ENCODE peak calls at places on chromosomes 7 and 10, in ten cellular contexts. H is pancreas; W is MM.1S; K is effector memory CD4-positive, alpha-beta T cell; G is SK-N-SH; Z is prostate gland; Y is HCT116; I is right cardiac atrium; O is uterus; X is A549. A is an unnamed sample.

GRCh38 chr7:85191383-85191782 is 4.5 kb upstream of the SEMA3D start:
- DNase-seq in H (no peak), W (peak), K (no peak), G (peak), Z (no peak), Y (peak), I (no peak), O (no peak), X (peak), A (no peak)

GRCh38 chr10:45419673-45420020 is 45.6 kb downstream of the ALOX5 start:
- DNase-seq in H (no peak), W (no peak), K (no peak), G (peak), Z (no peak), Y (no peak), I (peak), O (no peak), X (no peak), A (no peak)

GRCh38 chr7:122442929-122443328 is 138.4 kb upstream of the FEZF1 start:
- DNase-seq in H (no peak), W (no peak), K (no peak), G (no peak), Z (no peak), Y (no peak), I (no peak), O (no peak), X (no peak), A (no peak)

GRCh38 chr7:157400171-157400860 is 63.5 kb downstream of the DNAJB6 start:
- DNase-seq in H (no peak), W (no peak), K (no peak), G (peak), Z (no peak), Y (no peak), I (no peak), O (no peak), X (no peak), A (no peak)

GRCh38 chr10:114902151-114902550 is 35.8 kb upstream of the TRUB1 start:
- DNase-seq in H (no peak), W (no peak), K (no peak), G (no peak), Z (no peak), Y (no peak), I (no peak), O (no peak), X (no peak), A (no peak)

GRCh38 chr10:87544750-87545149 is 40.1 kb downstream of the MINPP1 start:
- DNase-seq in H (no peak), W (no peak), K (no peak), G (no peak), Z (no peak), Y (no peak), I (no peak), O (no peak), X (no peak), A (no peak)

GRCh38 chr7:20408467-20408826 is 77.7 kb downstream of the ITGB8 start:
- DNase-seq in H (no peak), W (no peak), K (no peak), G (no peak), Z (no peak), Y (no peak), I (peak), O (no peak), X (no peak), A (no peak)

GRCh38 chr7:2474813-2475677 is 1.2 kb downstream of the GRIFIN start:
- DNase-seq in H (peak), W (no peak), K (no peak), G (peak), Z (no peak), Y (no peak), I (peak), O (no peak), X (no peak), A (no peak)

GRCh38 chr7:101662447-101662998 is 33.4 kb upstream of the MYL10 start:
- DNase-seq in H (no peak), W (peak), K (no peak), G (no peak), Z (no peak), Y (no peak), I (no peak), O (no peak), X (no peak), A (no peak)

GRCh38 chr10:129915526-129916378 is 48.3 kb downstream of the EBF3 start:
- DNase-seq in H (no peak), W (no peak), K (no peak), G (no peak), Z (no peak), Y (no peak), I (no peak), O (no peak), X (no peak), A (no peak)

GRCh38 chr7:47236480-47237208 is 345.3 kb downstream of the TNS3 start:
- DNase-seq in H (no peak), W (no peak), K (no peak), G (no peak), Z (no peak), Y (no peak), I (no peak), O (no peak), X (no peak), A (no peak)

GRCh38 chr10:121444515-121444914 is 153.7 kb downstream of the FGFR2 start:
- DNase-seq in H (no peak), W (no peak), K (no peak), G (no peak), Z (no peak), Y (no peak), I (no peak), O (no peak), X (no peak), A (no peak)

GRCh38 chr10:17981766-17982380 is 30.2 kb downstream of the SLC39A12 start:
- DNase-seq in H (no peak), W (no peak), K (no peak), G (no peak), Z (no peak), Y (peak), I (no peak), O (no peak), X (no peak), A (peak)

GRCh38 chr7:154789404-154789803 is 213.5 kb downstream of the PAXIP1 start:
- DNase-seq in H (no peak), W (no peak), K (no peak), G (peak), Z (no peak), Y (peak), I (no peak), O (no peak), X (no peak), A (no peak)

GRCh38 chr7:124263232-124263827 is 230.5 kb upstream of the TMEM229A start:
- DNase-seq in H (no peak), W (peak), K (no peak), G (no peak), Z (no peak), Y (peak), I (no peak), O (no peak), X (no peak), A (no peak)

GRCh38 chr7:159130199-159130775 is 14.4 kb downstream of the VIPR2 start:
- DNase-seq in H (no peak), W (no peak), K (no peak), G (no peak), Z (no peak), Y (no peak), I (no peak), O (no peak), X (no peak), A (no peak)

GRCh38 chr7:107286751-107287621 is 118.2 kb downstream of the HBP1 start:
- DNase-seq in H (no peak), W (no peak), K (no peak), G (no peak), Z (peak), Y (no peak), I (no peak), O (no peak), X (no peak), A (no peak)

GRCh38 chr7:114405427-114405826 is 9.2 kb upstream of the FOXP2 start:
- DNase-seq in H (no peak), W (peak), K (no peak), G (no peak), Z (no peak), Y (peak), I (no peak), O (no peak), X (peak), A (no peak)

GRCh38 chr10:69352569-69353264 is 64.0 kb downstream of the TACR2 start:
- DNase-seq in H (no peak), W (no peak), K (no peak), G (no peak), Z (no peak), Y (no peak), I (no peak), O (no peak), X (no peak), A (no peak)

GRCh38 chr7:73830872-73831655 is at the start of gene CLDN4:
- DNase-seq in H (peak), W (no peak), K (no peak), G (no peak), Z (peak), Y (peak), I (peak), O (no peak), X (no peak), A (no peak)

GRCh38 chr10:129727495-129727894 is 236.6 kb downstream of the EBF3 start:
- DNase-seq in H (peak), W (no peak), K (no peak), G (no peak), Z (no peak), Y (no peak), I (no peak), O (no peak), X (no peak), A (no peak)

GRCh38 chr7:46745700-46746090 is 824.6 kb upstream of the IGFBP3 start:
- DNase-seq in H (no peak), W (no peak), K (no peak), G (no peak), Z (no peak), Y (no peak), I (no peak), O (no peak), X (no peak), A (no peak)

GRCh38 chr7:23191022-23191421 is 9.2 kb downstream of the NUP42 start:
- DNase-seq in H (no peak), W (no peak), K (no peak), G (peak), Z (no peak), Y (no peak), I (no peak), O (no peak), X (no peak), A (no peak)

GRCh38 chr7:121119047-121119446 is 130.5 kb downstream of the CPED1 start:
- DNase-seq in H (no peak), W (no peak), K (no peak), G (no peak), Z (no peak), Y (no peak), I (peak), O (no peak), X (no peak), A (no peak)

GRCh38 chr7:78368781-78369180 is 570.2 kb downstream of the PHTF2 start:
- DNase-seq in H (no peak), W (no peak), K (no peak), G (no peak), Z (no peak), Y (no peak), I (no peak), O (no peak), X (no peak), A (no peak)

GRCh38 chr7:30979027-30979426 is 15.3 kb downstream of the GHRHR start:
- DNase-seq in H (no peak), W (no peak), K (no peak), G (no peak), Z (no peak), Y (no peak), I (no peak), O (peak), X (no peak), A (no peak)

GRCh38 chr7:143492043-143492471 is 14.4 kb downstream of the TAS2R41 start:
- DNase-seq in H (no peak), W (no peak), K (no peak), G (no peak), Z (no peak), Y (peak), I (no peak), O (no peak), X (no peak), A (no peak)

GRCh38 chr7:14321947-14322346 is 332.5 kb upstream of the ETV1 start:
- DNase-seq in H (peak), W (no peak), K (no peak), G (no peak), Z (no peak), Y (no peak), I (peak), O (no peak), X (no peak), A (no peak)

GRCh38 chr10:47062801-47063200 is 151.6 kb downstream of the PTPN20 start:
- DNase-seq in H (no peak), W (no peak), K (no peak), G (no peak), Z (no peak), Y (no peak), I (no peak), O (no peak), X (no peak), A (no peak)

GRCh38 chr10:77667426-77668324 is 30.1 kb upstream of the KCNMA1 start:
- DNase-seq in H (no peak), W (peak), K (no peak), G (peak), Z (no peak), Y (no peak), I (no peak), O (no peak), X (no peak), A (no peak)

GRCh38 chr7:74164985-74165456 is 9.1 kb upstream of the EIF4H start:
- DNase-seq in H (no peak), W (no peak), K (no peak), G (no peak), Z (no peak), Y (no peak), I (no peak), O (no peak), X (no peak), A (no peak)

GRCh38 chr10:48410503-48410902 is 104.0 kb downstream of the MAPK8 start:
- DNase-seq in H (no peak), W (no peak), K (no peak), G (no peak), Z (no peak), Y (no peak), I (no peak), O (no peak), X (no peak), A (no peak)

GRCh38 chr7:33725111-33725510 is 180.2 kb upstream of the BMPER start:
- DNase-seq in H (no peak), W (no peak), K (no peak), G (peak), Z (no peak), Y (no peak), I (no peak), O (no peak), X (no peak), A (no peak)

GRCh38 chr7:81293806-81294205 is 375.0 kb upstream of the SEMA3C start:
- DNase-seq in H (no peak), W (no peak), K (no peak), G (no peak), Z (no peak), Y (no peak), I (no peak), O (no peak), X (no peak), A (no peak)

GRCh38 chr7:19982841-19983835 is 209.7 kb upstream of the TMEM196 start:
- DNase-seq in H (no peak), W (peak), K (no peak), G (no peak), Z (peak), Y (peak), I (peak), O (peak), X (no peak), A (peak)

GRCh38 chr10:70357447-70358035 is 24.9 kb downstream of the LRRC20 start:
- DNase-seq in H (no peak), W (no peak), K (no peak), G (no peak), Z (no peak), Y (no peak), I (no peak), O (no peak), X (no peak), A (peak)
- H3K27ac ChIP-seq in H (no peak), W (no peak), K (no peak), G (no peak), Z (no peak), Y (no peak), I (no peak), O (no peak), X (peak), A (peak)

GRCh38 chr7:25795824-25796235 is 356.2 kb upstream of the NFE2L3 start:
- DNase-seq in H (no peak), W (peak), K (no peak), G (no peak), Z (no peak), Y (no peak), I (no peak), O (no peak), X (no peak), A (peak)
- H3K4me3 ChIP-seq in H (no peak), W (peak), K (no peak), G (no peak), Z (no peak), Y (no peak), I (no peak), O (no peak), X (no peak), A (no peak)

DNA sequence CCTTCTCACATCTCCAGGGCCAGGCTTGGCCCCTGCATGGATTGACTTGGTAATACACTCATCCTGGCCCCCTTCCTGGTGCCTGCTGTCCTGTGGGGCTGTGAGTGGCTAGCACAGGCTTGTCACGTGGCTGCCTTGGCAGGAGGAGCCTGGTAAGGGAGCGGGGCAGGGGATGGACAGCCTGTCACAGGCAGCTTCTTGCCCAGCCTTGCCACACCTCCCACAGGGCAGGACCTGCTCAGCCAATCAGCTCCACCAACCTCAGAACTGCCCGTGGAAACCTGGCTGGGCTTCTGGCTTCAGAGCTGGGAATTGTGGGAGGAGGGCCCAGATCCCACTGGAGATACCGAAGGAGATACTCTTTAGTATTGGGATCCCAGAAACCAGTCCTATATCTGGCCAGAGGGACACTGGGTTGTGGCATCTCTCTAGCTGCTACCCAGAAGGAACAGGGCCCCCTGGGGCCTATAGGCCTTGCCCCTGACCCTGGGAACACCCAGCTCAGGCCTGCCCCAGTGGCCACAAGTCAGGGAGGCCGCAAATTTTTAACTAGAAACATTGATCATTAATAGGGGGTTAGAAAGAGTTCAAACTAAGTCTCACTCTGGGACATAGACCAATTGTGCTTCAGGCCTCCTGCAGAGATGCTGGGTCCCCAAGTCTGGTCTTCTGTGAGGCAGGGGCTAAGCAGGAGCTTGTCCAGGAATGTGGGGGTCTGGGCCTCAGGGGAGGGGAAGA is at the start of gene HOGA1:
- DNase-seq in H (no peak), W (no peak), K (no peak), G (peak), Z (peak), Y (peak), I (peak), O (peak), X (peak), A (no peak)
- H3K27ac ChIP-seq in H (peak), W (no peak), K (no peak), G (peak), Z (no peak), Y (peak), I (peak), O (no peak), X (peak), A (no peak)

DNA sequence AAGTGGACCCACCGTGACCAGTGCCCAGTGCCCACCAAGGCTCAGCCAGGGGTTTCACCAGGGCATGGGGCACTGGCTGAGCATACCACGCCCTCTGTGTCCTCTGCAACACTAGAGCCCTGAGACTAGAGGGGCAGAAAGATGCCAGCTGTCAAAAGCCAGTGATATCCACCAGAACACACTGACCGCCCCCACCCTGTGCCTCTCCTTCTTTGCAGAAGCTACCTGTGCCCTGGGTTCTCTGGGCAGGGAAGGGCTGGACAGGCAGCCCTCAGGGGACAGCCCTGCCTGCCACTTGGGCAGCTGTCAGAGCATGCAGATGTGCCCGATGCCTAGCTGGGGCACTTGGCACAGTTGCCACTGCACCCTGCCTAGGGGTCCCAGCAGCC is 494 bp downstream of the VSIR start:
- DNase-seq in H (no peak), W (no peak), K (no peak), G (no peak), Z (no peak), Y (no peak), I (no peak), O (peak), X (no peak), A (no peak)
- H3K4me3 ChIP-seq in H (peak), W (peak), K (peak), G (peak), Z (peak), Y (peak), I (peak), O (peak), X (peak), A (peak)

A was measured in SJSA1.